ENCODE peak calls at places on chromosomes 4 and X, in nine cellular contexts. C is CD8-positive, alpha-beta T cell; A is vagina; Q is aorta; F is upper lobe of right lung; S is activated effector memory CD4-positive, alpha-beta T cell treated with Interleukin-2 at 50 U/mL for 16 hours; O is activated T-cell treated with anti-CD3 and anti-CD28 coated beads for 1 hour; J is ELR; P is GM12865. R is an unnamed sample.

GRCh38 chrX:139083191-139083590 is 371.7 kb upstream of the FGF13 start:
- DNase-seq in P (no peak), S (no peak), J (no peak), A (no peak), Q (no peak), O (no peak), F (no peak), C (no peak), R (no peak)

GRCh38 chr4:184100297-184100885 is 117.3 kb downstream of the ENPP6 start:
- DNase-seq in O (peak), S (no peak), F (peak), P (peak), C (peak), Q (no peak), A (no peak), J (peak), R (peak)

GRCh38 chrX:10579018-10579752 is 41.2 kb downstream of the MID1 start:
- DNase-seq in O (no peak), P (no peak), Q (no peak), C (no peak), F (no peak), A (no peak), S (no peak), J (peak), R (no peak)

GRCh38 chr4:141102367-141102766 is 30.9 kb downstream of the RNF150 start:
- DNase-seq in S (no peak), C (no peak), Q (no peak), O (no peak), P (no peak), A (no peak), F (no peak), J (peak), R (no peak)

GRCh38 chr4:68124262-68124661 is 5.4 kb downstream of the TMPRSS11F start:
- DNase-seq in C (no peak), F (no peak), S (no peak), A (no peak), P (no peak), Q (no peak), O (no peak), J (no peak), R (no peak)

GRCh38 chr4:72243641-72244040 is 211.8 kb downstream of the NPFFR2 start:
- DNase-seq in C (no peak), J (no peak), O (no peak), S (no peak), A (no peak), Q (no peak), P (no peak), F (no peak), R (no peak)

GRCh38 chr4:29046716-29047115 is 1673.5 kb upstream of the PCDH7 start:
- DNase-seq in F (no peak), O (no peak), Q (no peak), S (no peak), C (no peak), P (no peak), A (no peak), J (peak), R (no peak)

GRCh38 chr4:112848931-112849330 is 200.5 kb upstream of the ANK2 start:
- DNase-seq in J (no peak), C (no peak), O (no peak), P (no peak), Q (no peak), F (no peak), S (no peak), A (no peak), R (no peak)

GRCh38 chrX:53678667-53679066 is 7.9 kb downstream of the HUWE1 start:
- DNase-seq in C (no peak), J (peak), S (no peak), F (no peak), O (no peak), A (no peak), Q (no peak), P (peak), R (no peak)

GRCh38 chr4:184446132-184446531 is 28.2 kb downstream of the IRF2 start:
- DNase-seq in C (no peak), J (no peak), Q (no peak), F (no peak), P (no peak), S (no peak), A (no peak), O (no peak), R (no peak)

GRCh38 chrX:102599084-102599949 is at the start of gene ARMCX5:
- DNase-seq in S (peak), O (peak), C (peak), P (peak), A (no peak), F (peak), J (peak), Q (peak), R (peak)

GRCh38 chrX:10235851-10236250 is 79.1 kb downstream of the CLCN4 start:
- DNase-seq in P (no peak), A (no peak), Q (no peak), O (no peak), S (no peak), C (no peak), J (peak), F (no peak), R (no peak)

GRCh38 chrX:10482262-10482661 is 138.1 kb downstream of the MID1 start:
- DNase-seq in P (peak), Q (no peak), O (no peak), A (no peak), C (no peak), J (no peak), S (no peak), F (no peak), R (peak)

GRCh38 chr4:54545663-54546424 is 111.9 kb upstream of the KIT start:
- DNase-seq in A (no peak), S (no peak), C (no peak), F (no peak), J (no peak), P (no peak), Q (no peak), O (no peak), R (no peak)

GRCh38 chr4:123405212-123405856 is 8.7 kb downstream of the SPRY1 start:
- DNase-seq in Q (no peak), J (no peak), P (no peak), S (no peak), C (no peak), F (no peak), A (no peak), O (no peak), R (no peak)

GRCh38 chr4:168679397-168680176 is 182.7 kb downstream of the PALLD start:
- DNase-seq in P (no peak), A (no peak), C (no peak), F (no peak), Q (no peak), O (no peak), S (no peak), J (peak), R (no peak)

GRCh38 chr4:5635826-5636196 is 72.5 kb downstream of the EVC2 start:
- DNase-seq in C (no peak), Q (no peak), S (no peak), O (no peak), F (no peak), P (no peak), J (peak), A (no peak), R (no peak)

GRCh38 chr4:153063490-153063889 is 127.4 kb downstream of the FHDC1 start:
- DNase-seq in F (no peak), S (no peak), C (no peak), O (no peak), Q (no peak), A (no peak), J (no peak), P (no peak), R (no peak)

GRCh38 chrX:47578692-47579091 is 3.5 kb upstream of the TIMP1 start:
- DNase-seq in C (no peak), S (no peak), J (no peak), A (no peak), F (no peak), Q (no peak), O (no peak), P (no peak), R (no peak)

GRCh38 chr4:98026362-98026761 is 116.9 kb downstream of the STPG2 start:
- DNase-seq in Q (no peak), C (no peak), J (no peak), O (no peak), F (no peak), P (no peak), S (no peak), A (no peak), R (no peak)

GRCh38 chr4:146647615-146648383 is 9.1 kb downstream of the POU4F2 start:
- DNase-seq in P (no peak), S (no peak), F (no peak), Q (no peak), A (no peak), O (no peak), J (no peak), C (no peak), R (no peak)

GRCh38 chrX:87571965-87572364 is 54.4 kb downstream of the KLHL4 start:
- DNase-seq in O (no peak), P (no peak), Q (no peak), C (no peak), A (no peak), F (no peak), J (no peak), S (no peak), R (no peak)

GRCh38 chr4:4575284-4576211 is 33.7 kb upstream of the STX18 start:
- DNase-seq in A (no peak), O (peak), Q (peak), J (peak), P (peak), S (peak), C (peak), F (peak), R (peak)

GRCh38 chr4:178148106-178148505 is 705.9 kb upstream of the AGA start:
- DNase-seq in J (peak), A (no peak), P (no peak), S (no peak), Q (no peak), F (no peak), C (no peak), O (no peak), R (no peak)

GRCh38 chrX:9562851-9563250 is 98.0 kb downstream of the TBL1X start:
- DNase-seq in S (no peak), Q (peak), A (no peak), O (no peak), J (peak), P (no peak), F (no peak), C (no peak), R (no peak)

GRCh38 chr4:25180524-25181131 is 20.4 kb upstream of the SEPSECS start:
- DNase-seq in Q (no peak), J (peak), F (no peak), A (no peak), C (peak), P (peak), S (no peak), O (no peak), R (no peak)

GRCh38 chr4:2290974-2291704 is 29.2 kb upstream of the MXD4 start:
- DNase-seq in F (peak), P (peak), O (peak), A (no peak), Q (no peak), J (no peak), S (peak), C (peak), R (no peak)

GRCh38 chr4:77156912-77157858 is at the start of gene CCNG2:
- DNase-seq in P (peak), O (peak), F (peak), S (peak), Q (peak), C (peak), J (peak), A (peak), R (peak)

GRCh38 chr4:69025191-69025998 is 70.9 kb upstream of the UGT2B7 start:
- DNase-seq in P (peak), O (no peak), A (no peak), F (no peak), S (no peak), Q (no peak), J (peak), C (no peak), R (no peak)

GRCh38 chr4:87865960-87866598 is 33.3 kb downstream of the MEPE start:
- DNase-seq in C (no peak), P (no peak), Q (no peak), J (peak), O (no peak), A (no peak), F (no peak), S (no peak), R (no peak)

GRCh38 chr4:15234101-15234500 is 193.7 kb upstream of the C1QTNF7 start:
- DNase-seq in O (no peak), Q (no peak), C (no peak), P (no peak), J (peak), F (no peak), S (no peak), A (no peak), R (no peak)

GRCh38 chrX:56766554-56767412 is 37.7 kb downstream of the NBDY start:
- DNase-seq in J (peak), Q (no peak), P (no peak), F (peak), S (no peak), C (no peak), O (no peak), A (peak), R (no peak)

GRCh38 chr4:15942283-15942682 is 3.7 kb upstream of the FGFBP1 start:
- DNase-seq in F (no peak), J (no peak), C (no peak), S (no peak), P (no peak), Q (no peak), O (no peak), A (no peak), R (no peak)

GRCh38 chr4:137861682-137862081 is 329.4 kb upstream of the PCDH18 start:
- DNase-seq in J (peak), A (no peak), S (no peak), P (no peak), O (no peak), F (no peak), Q (no peak), C (no peak), R (no peak)

GRCh38 chr4:57303012-57303751 is 193.0 kb upstream of the IGFBP7 start:
- DNase-seq in P (no peak), F (no peak), Q (no peak), O (no peak), S (no peak), C (no peak), A (no peak), J (peak), R (no peak)

GRCh38 chr4:16067515-16067914 is 16.3 kb downstream of the PROM1 start:
- DNase-seq in Q (no peak), O (no peak), C (no peak), P (no peak), A (no peak), F (no peak), J (no peak), S (no peak), R (no peak)

GRCh38 chr4:123750044-123750443 is 353.4 kb downstream of the SPRY1 start:
- DNase-seq in F (no peak), A (no peak), J (no peak), Q (no peak), C (no peak), O (no peak), P (no peak), S (no peak), R (peak)

R was measured in left ventricle myocardium inferior.